ENCODE peak calls at places on chromosomes 11 and 22, in five cellular contexts. One of them, this sample, is unnamed.

GRCh38 chr11:11416502-11416901 is 63.5 kb upstream of the CSNK2A3 start:
- DNase-seq in H1: no peak
- DNase-seq in HepG2: no peak
- DNase-seq in K562: no peak
- DNase-seq in GM12878: no peak
- DNase-seq in this sample: no peak

GRCh38 chr11:35007277-35007676 is 90.9 kb downstream of the PDHX start:
- DNase-seq in K562: no peak
- DNase-seq in H1: no peak
- DNase-seq in HepG2: no peak
- DNase-seq in GM12878: peak; percentile 80
- DNase-seq in this sample: no peak

GRCh38 chr22:46137218-46137766 is 13.0 kb upstream of the PPARA start:
- DNase-seq in H1: no peak
- DNase-seq in K562: no peak
- DNase-seq in HepG2: no peak
- DNase-seq in GM12878: no peak
- DNase-seq in this sample: no peak

GRCh38 chr11:45650166-45651095 is 15.0 kb downstream of the CHST1 start:
- DNase-seq in K562: no peak
- DNase-seq in GM12878: no peak
- DNase-seq in HepG2: no peak
- DNase-seq in H1: peak; percentile 43
- DNase-seq in this sample: no peak

GRCh38 chr22:47446331-47446730 is 683.9 kb downstream of the TBC1D22A start:
- DNase-seq in K562: no peak
- DNase-seq in HepG2: no peak
- DNase-seq in GM12878: no peak
- DNase-seq in H1: no peak
- DNase-seq in this sample: no peak

GRCh38 chr11:10451399-10452116 is 3.5 kb upstream of the AMPD3 start:
- DNase-seq in K562: no peak
- DNase-seq in HepG2: no peak
- DNase-seq in GM12878: no peak
- DNase-seq in H1: no peak
- DNase-seq in this sample: no peak

GRCh38 chr11:113506461-113506860 is 31.3 kb upstream of the DRD2 start:
- DNase-seq in HepG2: no peak
- DNase-seq in GM12878: no peak
- DNase-seq in K562: no peak
- DNase-seq in H1: no peak
- DNase-seq in this sample: no peak

GRCh38 chr22:48883211-48883960 is 944.3 kb downstream of the BRD1 start:
- DNase-seq in K562: no peak
- DNase-seq in HepG2: no peak
- DNase-seq in GM12878: no peak
- DNase-seq in H1: no peak
- DNase-seq in this sample: no peak

GRCh38 chr11:35485656-35486318 is 39.6 kb downstream of the PAMR1 start:
- DNase-seq in K562: peak; percentile 65
- DNase-seq in H1: peak; percentile 95
- DNase-seq in HepG2: peak; percentile 34
- DNase-seq in GM12878: peak; percentile 7
- DNase-seq in this sample: peak; percentile 85

GRCh38 chr22:33883561-33883960 is 36.7 kb downstream of the LARGE1 start:
- DNase-seq in GM12878: peak; percentile 40
- DNase-seq in K562: no peak
- DNase-seq in H1: no peak
- DNase-seq in HepG2: no peak
- DNase-seq in this sample: peak; percentile 44

GRCh38 chr11:33375688-33376311 is 118.6 kb downstream of the HIPK3 start:
- DNase-seq in K562: no peak
- DNase-seq in GM12878: no peak
- DNase-seq in H1: peak; percentile 72
- DNase-seq in HepG2: no peak
- DNase-seq in this sample: no peak

GRCh38 chr11:69194396-69194795 is 38.7 kb downstream of the SMIM38 start:
- DNase-seq in K562: no peak
- DNase-seq in GM12878: no peak
- DNase-seq in HepG2: no peak
- DNase-seq in H1: no peak
- DNase-seq in this sample: no peak

GRCh38 chr22:22720724-22721261 is 76.4 kb downstream of the GGTLC2 start:
- DNase-seq in H1: no peak
- DNase-seq in GM12878: peak; percentile 62
- DNase-seq in HepG2: no peak
- DNase-seq in K562: peak; percentile 37
- DNase-seq in this sample: no peak

GRCh38 chr11:13415201-13415600 is 47.8 kb downstream of the BTBD10 start:
- DNase-seq in GM12878: no peak
- DNase-seq in HepG2: no peak
- DNase-seq in H1: no peak
- DNase-seq in K562: no peak
- DNase-seq in this sample: no peak

GRCh38 chr11:86249307-86250098 is 5.0 kb downstream of the EED start:
- DNase-seq in K562: no peak
- DNase-seq in H1: no peak
- DNase-seq in HepG2: no peak
- DNase-seq in GM12878: no peak
- DNase-seq in this sample: no peak

GRCh38 chr22:17085277-17086091 is 684 bp downstream of the IL17RA start:
- DNase-seq in K562: no peak
- DNase-seq in H1: peak; percentile 61
- DNase-seq in HepG2: no peak
- DNase-seq in GM12878: no peak
- DNase-seq in this sample: no peak

GRCh38 chr22:17057959-17058814 is 26.6 kb upstream of the IL17RA start:
- DNase-seq in GM12878: no peak
- DNase-seq in K562: peak; percentile 75
- DNase-seq in HepG2: peak; percentile 57
- DNase-seq in H1: peak; percentile 84
- DNase-seq in this sample: peak; percentile 56

GRCh38 chr11:34643846-34644245 is 23.0 kb downstream of the EHF start:
- DNase-seq in K562: no peak
- DNase-seq in HepG2: no peak
- DNase-seq in GM12878: no peak
- DNase-seq in H1: no peak
- DNase-seq in this sample: no peak

GRCh38 chr11:103220133-103220532 is 110.9 kb downstream of the DYNC2H1 start:
- DNase-seq in H1: no peak
- DNase-seq in K562: no peak
- DNase-seq in GM12878: no peak
- DNase-seq in HepG2: no peak
- DNase-seq in this sample: no peak

GRCh38 chr22:20076627-20077172 is 3.3 kb upstream of the DGCR8 start:
- DNase-seq in HepG2: no peak
- DNase-seq in K562: peak; percentile 76
- DNase-seq in GM12878: no peak
- DNase-seq in H1: no peak
- DNase-seq in this sample: no peak

GRCh38 chr11:133947298-133947905 is 9.4 kb downstream of the IGSF9B start:
- DNase-seq in H1: peak; percentile 87
- DNase-seq in K562: no peak
- DNase-seq in HepG2: peak; percentile 20
- DNase-seq in GM12878: no peak
- DNase-seq in this sample: peak; percentile 100

GRCh38 chr11:45933846-45934579 is 11.6 kb downstream of the LARGE2 start:
- DNase-seq in HepG2: no peak
- DNase-seq in GM12878: no peak
- DNase-seq in K562: no peak
- DNase-seq in H1: no peak
- DNase-seq in this sample: no peak

GRCh38 chr11:64755681-64756361 is 4.0 kb downstream of the PYGM start:
- DNase-seq in HepG2: no peak
- DNase-seq in H1: no peak
- DNase-seq in GM12878: no peak
- DNase-seq in K562: no peak
- DNase-seq in this sample: no peak

GRCh38 chr11:112797072-112797471 is 164.1 kb upstream of the NCAM1 start:
- DNase-seq in K562: no peak
- DNase-seq in GM12878: no peak
- DNase-seq in H1: no peak
- DNase-seq in HepG2: no peak
- DNase-seq in this sample: peak; percentile 12

GRCh38 chr22:42617155-42617983 is 2.7 kb upstream of the POLDIP3 start:
- DNase-seq in GM12878: no peak
- DNase-seq in K562: no peak
- DNase-seq in HepG2: no peak
- DNase-seq in H1: no peak
- DNase-seq in this sample: no peak

GRCh38 chr11:1192741-1193325 is 30.0 kb upstream of the MUC5B start:
- DNase-seq in H1: no peak
- DNase-seq in K562: peak; percentile 1
- DNase-seq in GM12878: no peak
- DNase-seq in HepG2: no peak
- DNase-seq in this sample: no peak

DNA sequence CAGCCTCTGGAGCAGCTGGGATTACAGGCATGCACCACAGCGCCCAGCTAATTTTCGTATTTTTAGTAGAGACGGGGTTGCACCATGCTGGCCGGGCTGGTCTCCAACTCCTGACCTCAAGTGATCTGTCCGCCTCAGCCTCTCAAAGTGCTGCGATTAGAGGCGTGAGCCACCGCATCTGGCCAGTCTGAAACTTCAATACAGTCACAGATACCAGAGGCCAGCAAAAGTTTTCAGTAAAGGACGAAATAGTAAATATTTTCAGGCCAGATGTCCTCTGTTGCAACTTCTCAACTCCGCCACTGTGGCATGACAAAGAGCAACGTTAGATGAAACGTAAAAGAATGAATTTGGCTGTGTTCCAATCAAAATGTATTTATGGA is 403.6 kb downstream of the MN1 start:
- DNase-seq in HepG2: no peak
- DNase-seq in H1: no peak
- DNase-seq in GM12878: no peak
- DNase-seq in K562: no peak
- DNase-seq in this sample: no peak
- TF ChIP-seq JUND in HepG2: no peak
- TF ChIP-seq JUND in H1: no peak
- TF ChIP-seq JUND in GM12878: no peak
- TF ChIP-seq JUND in K562: no peak
- TF ChIP-seq JUND in this sample: no peak

DNA sequence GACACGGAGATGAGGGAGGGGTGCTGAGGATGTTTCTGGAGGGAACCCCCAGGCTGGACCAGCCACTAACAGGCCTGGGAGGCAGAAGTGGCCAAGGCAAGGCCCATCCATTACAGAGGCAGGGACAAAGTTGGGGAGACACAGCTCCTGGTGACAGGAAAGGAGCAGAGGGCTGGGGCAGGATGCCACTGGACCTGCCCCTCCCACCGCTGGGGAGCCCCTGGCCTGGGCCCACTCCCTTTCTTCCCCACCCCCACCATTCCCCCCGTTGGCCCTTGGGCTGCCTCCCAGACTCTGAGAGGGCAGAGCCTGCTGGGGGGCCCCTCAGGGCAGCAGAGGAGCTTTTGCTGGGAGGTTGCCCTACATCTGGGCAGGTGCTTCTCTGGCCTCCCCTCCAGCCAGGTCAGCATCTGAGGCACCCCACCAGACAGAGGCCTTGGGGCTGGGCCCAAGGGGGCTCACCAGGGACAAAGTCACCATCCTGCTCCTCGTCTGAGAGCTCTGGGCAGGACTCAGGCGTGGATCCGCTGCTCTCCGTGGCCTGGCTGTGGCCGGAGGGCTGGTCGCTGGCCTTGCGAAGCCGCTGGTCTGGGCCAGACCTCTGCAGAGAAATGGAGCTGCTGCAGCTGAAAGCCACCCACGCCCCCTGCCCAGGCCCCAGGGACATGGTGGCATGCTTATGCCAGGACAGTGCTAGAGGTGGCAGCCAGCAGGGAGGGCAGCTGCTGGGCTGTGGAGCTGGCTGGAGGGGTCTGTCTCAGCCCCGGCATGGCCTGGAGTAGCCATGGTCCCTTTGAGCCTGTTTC is 33.1 kb upstream of the CARS1 start:
- DNase-seq in H1: no peak
- DNase-seq in K562: no peak
- DNase-seq in GM12878: no peak
- DNase-seq in HepG2: no peak
- DNase-seq in this sample: no peak
- TF ChIP-seq JUND in H1: no peak
- TF ChIP-seq JUND in K562: no peak
- TF ChIP-seq JUND in GM12878: no peak
- TF ChIP-seq JUND in HepG2: no peak
- TF ChIP-seq JUND in this sample: no peak

GRCh38 chr11:17413414-17414316 is 25.2 kb upstream of the KCNJ11 start:
- DNase-seq in HepG2: peak; percentile 44
- DNase-seq in H1: no peak
- DNase-seq in K562: no peak
- DNase-seq in GM12878: no peak
- DNase-seq in this sample: peak; percentile 83
- TF ChIP-seq JUND in HepG2: no peak
- TF ChIP-seq JUND in H1: no peak
- TF ChIP-seq JUND in K562: no peak
- TF ChIP-seq JUND in GM12878: no peak
- TF ChIP-seq JUND in this sample: no peak

GRCh38 chr22:37290737-37291136 is 8.4 kb downstream of the CYTH4 start:
- DNase-seq in H1: no peak
- DNase-seq in HepG2: no peak
- DNase-seq in K562: no peak
- DNase-seq in GM12878: no peak
- DNase-seq in this sample: no peak

GRCh38 chr22:37288521-37288920 is 6.2 kb downstream of the CYTH4 start:
- DNase-seq in K562: no peak
- DNase-seq in H1: no peak
- DNase-seq in GM12878: no peak
- DNase-seq in HepG2: no peak
- DNase-seq in this sample: no peak

GRCh38 chr22:37287550-37287951 is 5.2 kb downstream of the CYTH4 start:
- DNase-seq in HepG2: no peak
- DNase-seq in H1: no peak
- DNase-seq in K562: no peak
- DNase-seq in GM12878: no peak
- DNase-seq in this sample: no peak

GRCh38 chr22:37291559-37292298 is 9.4 kb downstream of the CYTH4 start:
- DNase-seq in HepG2: no peak
- DNase-seq in GM12878: no peak
- DNase-seq in H1: no peak
- DNase-seq in K562: no peak
- DNase-seq in this sample: no peak

DNA sequence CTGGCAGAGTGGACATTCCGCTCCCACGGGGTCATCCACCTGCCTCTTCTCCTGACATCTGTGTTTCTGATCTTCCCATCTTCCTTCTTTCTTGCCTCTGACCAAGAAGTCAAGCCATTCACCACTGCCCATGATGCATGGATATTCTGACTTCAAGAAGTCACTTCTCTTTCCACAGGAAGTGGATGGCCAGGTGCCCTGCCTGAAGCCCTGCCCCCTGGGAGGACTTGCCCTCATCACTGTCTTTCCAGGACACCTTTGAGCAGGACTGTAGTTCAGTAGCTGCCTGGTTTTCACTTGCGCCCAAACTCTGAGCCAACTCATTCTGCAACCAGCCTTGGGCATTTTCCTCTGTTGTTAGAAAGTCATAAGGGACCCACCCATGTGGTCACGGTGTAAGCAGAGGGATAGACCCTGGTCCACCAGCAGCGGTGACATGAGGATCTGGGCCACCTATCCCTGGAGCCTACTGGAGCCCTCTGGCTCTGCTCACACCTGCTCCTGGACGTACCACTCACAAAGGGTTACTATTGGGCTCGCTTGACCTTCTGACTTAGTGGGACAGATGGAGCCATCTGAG is 6.9 kb downstream of the CYTH4 start:
- DNase-seq in H1: no peak
- DNase-seq in K562: no peak
- DNase-seq in GM12878: no peak
- DNase-seq in HepG2: no peak
- DNase-seq in this sample: no peak
- TF ChIP-seq JUND in H1: no peak
- TF ChIP-seq JUND in K562: no peak
- TF ChIP-seq JUND in GM12878: no peak
- TF ChIP-seq JUND in HepG2: no peak
- TF ChIP-seq JUND in this sample: no peak

This sample was measured in T47D.